ENCODE peak calls at places on chromosomes 1 and 21, in ten cellular contexts. A, O, N, D, H, Z, F, G, M and C are unnamed samples.

GRCh38 chr1:154753426-154753825 is 116.7 kb downstream of the KCNN3 start:
- DNase-seq in A (no peak), D (no peak), O (no peak), N (no peak), M (no peak), G (no peak), H (no peak), Z (no peak), F (no peak), C (no peak)

GRCh38 chr1:225879521-225880209 is 2.5 kb downstream of the TMEM63A start:
- DNase-seq in N (no peak), A (no peak), F (no peak), M (no peak), O (no peak), Z (peak; percentile 59), H (no peak), D (no peak), G (no peak), C (no peak)

GRCh38 chr21:38289697-38290096 is 32.9 kb downstream of the KCNJ15 start:
- DNase-seq in O (peak; percentile 98), N (no peak), F (no peak), M (peak; percentile 95), Z (no peak), G (peak; percentile 99), A (peak; percentile 98), D (no peak), H (peak; percentile 73), C (no peak)

GRCh38 chr1:109625601-109626560 is 6.2 kb downstream of the AMPD2 start:
- DNase-seq in H (no peak), A (no peak), M (no peak), F (no peak), D (no peak), G (no peak), Z (no peak), O (no peak), N (no peak), C (no peak)

GRCh38 chr1:44784094-44785026 is 3.6 kb downstream of the BEST4 start:
- DNase-seq in M (no peak), G (no peak), H (no peak), F (no peak), Z (no peak), O (no peak), N (no peak), A (no peak), D (no peak), C (peak; percentile 45)

GRCh38 chr1:116819081-116819480 is 64.9 kb downstream of the CD2 start:
- DNase-seq in F (no peak), G (peak; percentile 33), Z (no peak), A (no peak), O (no peak), N (no peak), D (no peak), H (no peak), M (no peak), C (no peak)

GRCh38 chr1:42340093-42340492 is 5.1 kb upstream of the FOXJ3 start:
- DNase-seq in A (no peak), O (peak; percentile 61), M (peak; percentile 60), N (no peak), D (no peak), Z (peak; percentile 57), H (no peak), F (no peak), G (no peak), C (no peak)

GRCh38 chr1:109643385-109644230 is 12.3 kb upstream of the GSTM4 start:
- DNase-seq in G (peak; percentile 78), N (peak; percentile 90), H (peak; percentile 63), F (no peak), A (peak; percentile 73), O (peak; percentile 80), D (peak; percentile 96), M (peak; percentile 73), Z (peak; percentile 94), C (peak; percentile 83)

GRCh38 chr1:214362188-214362882 is 81.4 kb downstream of the SMYD2 start:
- DNase-seq in O (no peak), M (no peak), A (peak; percentile 64), H (peak; percentile 52), F (no peak), G (peak; percentile 86), D (no peak), N (no peak), Z (no peak), C (no peak)

GRCh38 chr1:63705058-63705457 is 68.8 kb upstream of the ROR1 start:
- DNase-seq in M (no peak), F (no peak), G (no peak), A (no peak), N (no peak), Z (peak; percentile 58), O (no peak), H (no peak), D (no peak), C (no peak)

GRCh38 chr1:160451119-160451858 is 50.9 kb downstream of the VANGL2 start:
- DNase-seq in D (no peak), F (no peak), H (no peak), Z (no peak), G (no peak), A (no peak), M (no peak), O (no peak), N (no peak), C (no peak)

GRCh38 chr1:95116666-95117206 is 419 bp upstream of the TLCD4 start:
- DNase-seq in Z (peak; percentile 76), O (peak; percentile 78), H (peak; percentile 50), M (peak; percentile 70), G (peak; percentile 30), F (no peak), N (peak; percentile 38), D (peak; percentile 74), A (peak; percentile 18), C (no peak)

GRCh38 chr1:245537992-245538391 is 383.2 kb downstream of the KIF26B start:
- DNase-seq in Z (no peak), O (no peak), H (no peak), M (no peak), A (peak; percentile 75), N (no peak), G (peak; percentile 40), D (no peak), F (no peak), C (no peak)

GRCh38 chr1:69858534-69858933 is 290.8 kb downstream of the LRRC7 start:
- DNase-seq in G (no peak), O (no peak), D (no peak), F (no peak), A (no peak), H (peak; percentile 61), N (no peak), M (no peak), Z (no peak), C (no peak)

GRCh38 chr1:106957795-106958194 is 98.7 kb upstream of the PRMT6 start:
- DNase-seq in A (no peak), G (no peak), D (no peak), N (no peak), Z (no peak), O (peak; percentile 14), F (no peak), H (no peak), M (no peak), C (no peak)
- TF ChIP-seq CTCF in A (peak; percentile 6), G (no peak), D (no peak), N (no peak), Z (no peak), O (no peak), F (no peak), H (no peak), M (peak; percentile 8), C (no peak)

GRCh38 chr1:206799311-206799710 is 27.0 kb upstream of the IL10 start:
- DNase-seq in M (no peak), G (no peak), O (no peak), N (no peak), A (peak; percentile 17), H (no peak), Z (no peak), D (no peak), F (no peak), C (no peak)
- TF ChIP-seq CTCF in M (no peak), G (no peak), O (no peak), N (no peak), A (no peak), H (no peak), Z (no peak), D (no peak), F (no peak), C (no peak)

DNA sequence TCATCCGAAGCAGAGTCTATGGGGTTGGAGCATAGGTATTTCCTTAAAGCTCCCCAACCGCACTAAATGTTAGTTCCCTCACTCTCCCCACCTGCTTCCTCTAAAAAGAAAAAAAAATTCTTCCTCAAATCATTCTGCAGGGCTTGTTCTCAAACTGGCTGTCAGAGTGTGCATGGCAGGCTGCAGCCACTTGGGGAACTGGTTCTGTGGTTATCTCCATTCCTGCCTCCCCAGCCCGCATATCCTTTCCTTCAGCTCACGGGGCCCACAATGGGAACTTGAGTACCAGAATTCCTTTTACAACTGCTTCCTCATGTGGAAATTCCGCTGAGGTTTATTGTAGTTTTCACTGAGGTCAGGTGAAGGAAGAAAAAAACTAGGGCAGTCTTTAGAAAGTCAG is 159.2 kb downstream of the PIGK start:
- DNase-seq in A (no peak), H (no peak), M (no peak), F (no peak), Z (no peak), G (no peak), N (no peak), O (no peak), D (peak; percentile 52), C (no peak)
- TF ChIP-seq CTCF in A (no peak), H (no peak), M (no peak), F (no peak), Z (no peak), G (no peak), N (no peak), O (no peak), D (no peak), C (no peak)

GRCh38 chr1:2354511-2355407 is 36.6 kb downstream of the MORN1 start:
- DNase-seq in A (no peak), F (no peak), Z (no peak), H (no peak), N (peak; percentile 8), M (no peak), O (no peak), D (no peak), G (no peak), C (no peak)

GRCh38 chr1:2356401-2356800 is 35.0 kb downstream of the MORN1 start:
- DNase-seq in M (no peak), D (no peak), A (no peak), H (no peak), O (no peak), G (no peak), F (no peak), Z (no peak), N (peak; percentile 2), C (no peak)

GRCh38 chr1:2356911-2357845 is 34.2 kb downstream of the MORN1 start:
- DNase-seq in F (no peak), Z (no peak), A (no peak), M (no peak), O (no peak), N (peak; percentile 4), G (no peak), H (no peak), D (no peak), C (no peak)

GRCh38 chr1:2353907-2354438 is 37.4 kb downstream of the MORN1 start:
- DNase-seq in F (no peak), O (no peak), G (no peak), H (no peak), D (no peak), N (no peak), Z (no peak), A (no peak), M (no peak), C (no peak)

GRCh38 chr1:2355408-2356261 is 35.7 kb downstream of the MORN1 start:
- DNase-seq in N (peak; percentile 6), F (no peak), M (no peak), D (no peak), A (no peak), H (no peak), G (no peak), O (no peak), Z (no peak), C (no peak)
- TF ChIP-seq CTCF in N (no peak), F (no peak), M (no peak), D (no peak), A (no peak), H (no peak), G (no peak), O (no peak), Z (no peak), C (no peak)